ENCODE peak calls at places on chromosomes 13 and 19, in seven cellular contexts. One of them, this sample, is unnamed.

GRCh38 chr19:11530432-11530831 is 1.5 kb upstream of the ECSIT start:
- DNase-seq in tibial nerve: peak
- DNase-seq in HCT116: peak
- DNase-seq in endodermal cell: peak
- DNase-seq in mammary epithelial cell: peak
- DNase-seq in CD8-positive, alpha-beta T cell: no peak
- DNase-seq in fibroblast of pulmonary artery: peak
- DNase-seq in this sample: peak

GRCh38 chr13:75762066-75762937 is 126.2 kb downstream of the LMO7 start:
- DNase-seq in mammary epithelial cell: peak
- DNase-seq in tibial nerve: no peak
- DNase-seq in HCT116: no peak
- DNase-seq in fibroblast of pulmonary artery: no peak
- DNase-seq in CD8-positive, alpha-beta T cell: no peak
- DNase-seq in endodermal cell: no peak
- DNase-seq in this sample: peak

GRCh38 chr13:113172419-113172926 is 14.0 kb downstream of the PROZ start:
- DNase-seq in mammary epithelial cell: no peak
- DNase-seq in endodermal cell: peak
- DNase-seq in HCT116: no peak
- DNase-seq in CD8-positive, alpha-beta T cell: no peak
- DNase-seq in tibial nerve: no peak
- DNase-seq in fibroblast of pulmonary artery: no peak
- DNase-seq in this sample: no peak

GRCh38 chr13:50208826-50209335 is 193.6 kb downstream of the KCNRG start:
- DNase-seq in HCT116: no peak
- DNase-seq in fibroblast of pulmonary artery: peak
- DNase-seq in endodermal cell: peak
- DNase-seq in CD8-positive, alpha-beta T cell: no peak
- DNase-seq in mammary epithelial cell: peak
- DNase-seq in tibial nerve: peak
- DNase-seq in this sample: peak

GRCh38 chr19:14089412-14089661 is 1.2 kb downstream of the SAMD1 start:
- DNase-seq in mammary epithelial cell: no peak
- DNase-seq in endodermal cell: peak
- DNase-seq in CD8-positive, alpha-beta T cell: no peak
- DNase-seq in HCT116: no peak
- DNase-seq in tibial nerve: peak
- DNase-seq in fibroblast of pulmonary artery: peak
- DNase-seq in this sample: no peak

GRCh38 chr13:40563350-40564125 is 102.9 kb downstream of the FOXO1 start:
- DNase-seq in CD8-positive, alpha-beta T cell: no peak
- DNase-seq in endodermal cell: no peak
- DNase-seq in mammary epithelial cell: no peak
- DNase-seq in HCT116: no peak
- DNase-seq in tibial nerve: no peak
- DNase-seq in fibroblast of pulmonary artery: peak
- DNase-seq in this sample: no peak

GRCh38 chr13:40706439-40706838 is 40.0 kb upstream of the FOXO1 start:
- DNase-seq in endodermal cell: no peak
- DNase-seq in HCT116: no peak
- DNase-seq in fibroblast of pulmonary artery: no peak
- DNase-seq in CD8-positive, alpha-beta T cell: no peak
- DNase-seq in tibial nerve: no peak
- DNase-seq in mammary epithelial cell: no peak
- DNase-seq in this sample: no peak

GRCh38 chr13:90800082-90800746 is 547.3 kb upstream of the MIR17HG start:
- DNase-seq in fibroblast of pulmonary artery: peak
- DNase-seq in mammary epithelial cell: no peak
- DNase-seq in endodermal cell: no peak
- DNase-seq in tibial nerve: peak
- DNase-seq in HCT116: no peak
- DNase-seq in CD8-positive, alpha-beta T cell: no peak
- DNase-seq in this sample: no peak

GRCh38 chr19:8388612-8388958 is 1.6 kb upstream of the RAB11B start:
- DNase-seq in mammary epithelial cell: no peak
- DNase-seq in CD8-positive, alpha-beta T cell: no peak
- DNase-seq in fibroblast of pulmonary artery: no peak
- DNase-seq in HCT116: no peak
- DNase-seq in endodermal cell: no peak
- DNase-seq in tibial nerve: no peak
- DNase-seq in this sample: no peak

GRCh38 chr13:99124695-99125334 is 75.8 kb upstream of the UBAC2 start:
- DNase-seq in CD8-positive, alpha-beta T cell: no peak
- DNase-seq in HCT116: peak
- DNase-seq in tibial nerve: no peak
- DNase-seq in mammary epithelial cell: peak
- DNase-seq in fibroblast of pulmonary artery: peak
- DNase-seq in endodermal cell: no peak
- DNase-seq in this sample: peak

DNA sequence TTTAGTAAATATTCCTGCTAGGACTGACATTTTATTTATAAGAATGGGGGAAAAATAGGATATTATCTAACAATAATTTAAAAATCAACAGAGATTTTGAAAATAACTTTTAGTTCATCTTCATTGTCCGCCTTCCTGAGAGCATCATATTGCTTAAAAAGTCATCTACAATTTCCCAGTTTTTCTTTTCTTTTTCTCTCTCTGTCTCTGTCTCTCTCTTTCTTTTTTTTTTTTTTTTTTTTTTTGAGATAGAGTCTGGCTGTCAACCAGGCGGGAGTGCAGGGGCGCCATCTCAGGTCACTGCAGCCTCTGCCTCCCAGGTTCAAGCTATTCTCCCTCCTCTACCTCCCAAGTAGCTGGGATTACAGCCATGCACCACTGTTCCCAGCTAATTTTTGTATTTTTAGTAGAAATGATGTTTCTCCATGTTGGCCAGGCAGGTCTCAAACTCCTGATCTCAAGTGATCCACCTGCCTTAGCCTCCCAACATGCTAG is 276.3 kb downstream of the DACH1 start:
- DNase-seq in endodermal cell: peak
- DNase-seq in fibroblast of pulmonary artery: no peak
- DNase-seq in HCT116: no peak
- DNase-seq in tibial nerve: no peak
- DNase-seq in CD8-positive, alpha-beta T cell: no peak
- DNase-seq in mammary epithelial cell: no peak
- DNase-seq in this sample: no peak
- TF ChIP-seq CTCF in endodermal cell: peak
- TF ChIP-seq CTCF in fibroblast of pulmonary artery: no peak
- TF ChIP-seq CTCF in HCT116: no peak
- TF ChIP-seq CTCF in tibial nerve: no peak
- TF ChIP-seq CTCF in CD8-positive, alpha-beta T cell: no peak
- TF ChIP-seq CTCF in mammary epithelial cell: no peak
- TF ChIP-seq CTCF in this sample: no peak

GRCh38 chr19:54183431-54183830 is 5.9 kb downstream of the MBOAT7 start:
- DNase-seq in CD8-positive, alpha-beta T cell: no peak
- DNase-seq in fibroblast of pulmonary artery: no peak
- DNase-seq in HCT116: no peak
- DNase-seq in mammary epithelial cell: no peak
- DNase-seq in endodermal cell: no peak
- DNase-seq in tibial nerve: no peak
- DNase-seq in this sample: no peak
- TF ChIP-seq CTCF in CD8-positive, alpha-beta T cell: no peak
- TF ChIP-seq CTCF in fibroblast of pulmonary artery: no peak
- TF ChIP-seq CTCF in HCT116: no peak
- TF ChIP-seq CTCF in mammary epithelial cell: no peak
- TF ChIP-seq CTCF in endodermal cell: no peak
- TF ChIP-seq CTCF in tibial nerve: no peak
- TF ChIP-seq CTCF in this sample: no peak

GRCh38 chr13:26112843-26113242 is 61.0 kb upstream of the SHISA2 start:
- DNase-seq in mammary epithelial cell: peak
- DNase-seq in fibroblast of pulmonary artery: no peak
- DNase-seq in HCT116: no peak
- DNase-seq in tibial nerve: no peak
- DNase-seq in CD8-positive, alpha-beta T cell: no peak
- DNase-seq in endodermal cell: no peak
- DNase-seq in this sample: no peak
- TF ChIP-seq CTCF in mammary epithelial cell: peak
- TF ChIP-seq CTCF in fibroblast of pulmonary artery: peak
- TF ChIP-seq CTCF in HCT116: peak
- TF ChIP-seq CTCF in tibial nerve: no peak
- TF ChIP-seq CTCF in CD8-positive, alpha-beta T cell: no peak
- TF ChIP-seq CTCF in endodermal cell: peak
- TF ChIP-seq CTCF in this sample: no peak

GRCh38 chr19:24159707-24160106 is 72.7 kb downstream of the ZNF254 start:
- DNase-seq in HCT116: no peak
- DNase-seq in mammary epithelial cell: peak
- DNase-seq in CD8-positive, alpha-beta T cell: no peak
- DNase-seq in tibial nerve: no peak
- DNase-seq in endodermal cell: peak
- DNase-seq in fibroblast of pulmonary artery: peak
- DNase-seq in this sample: no peak
- TF ChIP-seq CTCF in HCT116: no peak
- TF ChIP-seq CTCF in mammary epithelial cell: peak
- TF ChIP-seq CTCF in CD8-positive, alpha-beta T cell: no peak
- TF ChIP-seq CTCF in tibial nerve: no peak
- TF ChIP-seq CTCF in endodermal cell: peak
- TF ChIP-seq CTCF in fibroblast of pulmonary artery: peak
- TF ChIP-seq CTCF in this sample: no peak

DNA sequence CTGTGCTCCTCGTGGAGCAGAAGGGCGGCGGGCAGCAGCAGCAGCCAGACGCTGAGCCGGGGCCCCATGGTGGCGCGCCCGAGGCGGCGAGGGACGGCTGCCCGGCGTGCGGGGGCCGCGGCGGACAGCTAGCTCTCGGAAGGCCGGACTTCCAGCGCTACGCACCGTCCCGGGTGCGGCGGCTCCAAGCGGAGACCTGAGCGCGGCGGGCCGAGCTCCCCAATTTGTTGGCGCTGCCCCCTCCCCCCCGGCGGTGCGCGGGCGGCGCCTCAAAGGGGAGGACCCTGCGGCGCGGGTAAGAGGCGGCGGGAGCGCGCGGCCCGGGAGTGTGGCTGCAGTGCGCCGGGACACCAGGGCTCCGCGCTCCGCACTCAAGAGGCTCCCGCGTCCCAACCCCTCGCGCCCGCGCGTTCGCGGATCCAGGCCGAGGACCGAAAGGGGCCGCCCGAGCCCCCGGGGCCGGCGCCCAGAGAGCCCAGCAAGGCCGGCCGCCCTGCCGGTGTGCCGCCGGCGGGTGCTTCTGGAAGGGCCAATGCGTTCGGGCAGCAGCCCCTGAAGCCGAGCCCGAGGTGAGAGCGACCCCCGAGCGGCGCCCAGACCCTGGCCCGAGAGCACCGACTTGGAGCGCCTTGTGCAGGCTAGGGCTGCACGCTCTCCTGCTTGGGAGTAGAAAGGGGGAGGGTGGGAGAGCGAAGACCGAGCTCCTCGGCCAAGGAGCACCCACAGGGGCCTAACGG is at the start of the genes COL4A1 and COL4A2:
- DNase-seq in endodermal cell: peak
- DNase-seq in fibroblast of pulmonary artery: peak
- DNase-seq in CD8-positive, alpha-beta T cell: no peak
- DNase-seq in mammary epithelial cell: peak
- DNase-seq in tibial nerve: peak
- DNase-seq in HCT116: no peak
- DNase-seq in this sample: no peak
- TF ChIP-seq CTCF in endodermal cell: no peak
- TF ChIP-seq CTCF in fibroblast of pulmonary artery: no peak
- TF ChIP-seq CTCF in CD8-positive, alpha-beta T cell: no peak
- TF ChIP-seq CTCF in mammary epithelial cell: no peak
- TF ChIP-seq CTCF in tibial nerve: no peak
- TF ChIP-seq CTCF in HCT116: no peak
- TF ChIP-seq CTCF in this sample: no peak

DNA sequence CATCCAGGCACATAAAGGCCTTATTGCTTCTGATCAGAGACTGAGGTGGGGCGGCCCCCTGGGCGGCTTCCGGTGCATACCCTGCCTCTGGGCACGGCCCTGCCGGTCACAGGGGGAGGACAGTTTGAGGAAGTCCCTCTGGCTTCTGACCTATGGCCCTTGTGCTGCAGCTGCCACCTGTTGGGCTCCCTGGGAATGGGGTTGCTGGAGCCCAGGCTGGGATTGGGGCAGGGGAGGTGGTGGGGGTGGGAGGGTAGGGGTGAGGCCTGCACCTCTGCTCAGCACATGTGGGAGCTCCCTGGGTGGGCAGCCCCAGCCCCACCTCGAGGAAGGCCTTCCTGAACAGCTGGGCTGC is 10.7 kb downstream of the ANO8 start:
- DNase-seq in tibial nerve: no peak
- DNase-seq in CD8-positive, alpha-beta T cell: no peak
- DNase-seq in endodermal cell: peak
- DNase-seq in mammary epithelial cell: no peak
- DNase-seq in fibroblast of pulmonary artery: no peak
- DNase-seq in HCT116: no peak
- DNase-seq in this sample: peak
- TF ChIP-seq CTCF in tibial nerve: no peak
- TF ChIP-seq CTCF in CD8-positive, alpha-beta T cell: no peak
- TF ChIP-seq CTCF in endodermal cell: no peak
- TF ChIP-seq CTCF in mammary epithelial cell: no peak
- TF ChIP-seq CTCF in fibroblast of pulmonary artery: no peak
- TF ChIP-seq CTCF in HCT116: no peak
- TF ChIP-seq CTCF in this sample: no peak

GRCh38 chr13:25262261-25262660 is 25.0 kb downstream of the MTMR6 start:
- DNase-seq in mammary epithelial cell: no peak
- DNase-seq in tibial nerve: no peak
- DNase-seq in endodermal cell: no peak
- DNase-seq in HCT116: no peak
- DNase-seq in CD8-positive, alpha-beta T cell: no peak
- DNase-seq in fibroblast of pulmonary artery: no peak
- DNase-seq in this sample: no peak

GRCh38 chr13:25268561-25268960 is 18.7 kb downstream of the MTMR6 start:
- DNase-seq in fibroblast of pulmonary artery: no peak
- DNase-seq in endodermal cell: no peak
- DNase-seq in CD8-positive, alpha-beta T cell: no peak
- DNase-seq in tibial nerve: no peak
- DNase-seq in HCT116: no peak
- DNase-seq in mammary epithelial cell: no peak
- DNase-seq in this sample: no peak

DNA sequence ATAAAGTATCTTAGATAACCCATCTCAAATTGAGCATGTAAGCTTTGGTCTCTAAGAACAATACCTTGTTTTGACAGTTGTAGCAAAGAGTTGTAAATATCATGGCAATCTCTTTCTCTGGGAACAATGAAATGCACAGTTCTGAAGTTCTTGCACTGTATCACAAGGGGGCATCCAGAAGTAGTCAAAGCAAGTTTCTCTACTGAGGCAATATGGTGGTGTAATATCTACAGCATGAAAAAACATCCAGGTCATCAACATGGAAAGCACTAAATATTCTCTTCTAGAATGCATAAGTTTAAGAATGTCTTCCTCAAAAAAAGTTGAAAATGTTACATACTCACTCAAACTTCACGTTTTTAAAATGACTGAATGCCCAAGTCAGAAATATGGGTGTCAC is 19.6 kb downstream of the MTMR6 start:
- DNase-seq in mammary epithelial cell: no peak
- DNase-seq in endodermal cell: no peak
- DNase-seq in fibroblast of pulmonary artery: peak
- DNase-seq in HCT116: no peak
- DNase-seq in tibial nerve: no peak
- DNase-seq in CD8-positive, alpha-beta T cell: no peak
- DNase-seq in this sample: peak
- TF ChIP-seq CTCF in mammary epithelial cell: peak
- TF ChIP-seq CTCF in endodermal cell: peak
- TF ChIP-seq CTCF in fibroblast of pulmonary artery: peak
- TF ChIP-seq CTCF in HCT116: peak
- TF ChIP-seq CTCF in tibial nerve: no peak
- TF ChIP-seq CTCF in CD8-positive, alpha-beta T cell: no peak
- TF ChIP-seq CTCF in this sample: peak